ENCODE peak calls at places on chromosomes 6 and 20, in five cellular contexts. One of them, this sample, is unnamed.

GRCh38 chr20:1334761-1335160 is 5.8 kb upstream of the SDCBP2 start:
- DNase-seq in colonic mucosa: no peak
- DNase-seq in choroid plexus epithelial cell: no peak
- DNase-seq in left lung: no peak
- DNase-seq in heart right ventricle: no peak
- DNase-seq in this sample: peak

GRCh38 chr20:37816003-37816402 is 86.9 kb upstream of the VSTM2L start:
- DNase-seq in colonic mucosa: no peak
- DNase-seq in choroid plexus epithelial cell: no peak
- DNase-seq in left lung: no peak
- DNase-seq in heart right ventricle: no peak
- DNase-seq in this sample: no peak

GRCh38 chr6:107061125-107062020 is 33.4 kb downstream of the MTRES1 start:
- DNase-seq in colonic mucosa: no peak
- DNase-seq in choroid plexus epithelial cell: peak
- DNase-seq in left lung: no peak
- DNase-seq in heart right ventricle: no peak
- DNase-seq in this sample: peak

GRCh38 chr6:11277275-11278206 is 45.1 kb upstream of the NEDD9 start:
- DNase-seq in colonic mucosa: no peak
- DNase-seq in choroid plexus epithelial cell: peak
- DNase-seq in left lung: peak
- DNase-seq in heart right ventricle: no peak
- DNase-seq in this sample: peak

GRCh38 chr6:92790381-92790780 is 629.0 kb downstream of the EPHA7 start:
- DNase-seq in colonic mucosa: no peak
- DNase-seq in choroid plexus epithelial cell: no peak
- DNase-seq in left lung: no peak
- DNase-seq in heart right ventricle: no peak
- DNase-seq in this sample: peak

GRCh38 chr6:37324131-37325033 is 29.4 kb upstream of the RNF8 start:
- DNase-seq in colonic mucosa: no peak
- DNase-seq in choroid plexus epithelial cell: peak
- DNase-seq in left lung: no peak
- DNase-seq in heart right ventricle: no peak
- DNase-seq in this sample: no peak

GRCh38 chr20:24070679-24071078 is 82.1 kb upstream of the GGTLC1 start:
- DNase-seq in colonic mucosa: no peak
- DNase-seq in choroid plexus epithelial cell: no peak
- DNase-seq in left lung: no peak
- DNase-seq in heart right ventricle: no peak
- DNase-seq in this sample: no peak

GRCh38 chr20:13868331-13868730 is 83.5 kb downstream of the NDUFAF5 start:
- DNase-seq in colonic mucosa: no peak
- DNase-seq in choroid plexus epithelial cell: peak
- DNase-seq in left lung: peak
- DNase-seq in heart right ventricle: no peak
- DNase-seq in this sample: no peak

GRCh38 chr20:40493551-40493950 is 195.5 kb downstream of the MAFB start:
- DNase-seq in colonic mucosa: no peak
- DNase-seq in choroid plexus epithelial cell: no peak
- DNase-seq in left lung: no peak
- DNase-seq in heart right ventricle: no peak
- DNase-seq in this sample: no peak

GRCh38 chr6:166786704-166787293 is 159.7 kb upstream of the RPS6KA2 start:
- DNase-seq in colonic mucosa: peak
- DNase-seq in choroid plexus epithelial cell: peak
- DNase-seq in left lung: no peak
- DNase-seq in heart right ventricle: peak
- DNase-seq in this sample: peak

GRCh38 chr20:53023717-53024116 is 51.6 kb downstream of the TSHZ2 start:
- DNase-seq in colonic mucosa: no peak
- DNase-seq in choroid plexus epithelial cell: no peak
- DNase-seq in left lung: no peak
- DNase-seq in heart right ventricle: no peak
- DNase-seq in this sample: no peak

GRCh38 chr6:1735239-1735803 is 125.6 kb downstream of the FOXC1 start:
- DNase-seq in colonic mucosa: peak
- DNase-seq in choroid plexus epithelial cell: no peak
- DNase-seq in left lung: no peak
- DNase-seq in heart right ventricle: no peak
- DNase-seq in this sample: no peak

GRCh38 chr20:49669601-49670189 is 44.0 kb downstream of the B4GALT5 start:
- DNase-seq in colonic mucosa: no peak
- DNase-seq in choroid plexus epithelial cell: no peak
- DNase-seq in left lung: no peak
- DNase-seq in heart right ventricle: no peak
- DNase-seq in this sample: peak

GRCh38 chr6:32945106-32945761 is 4.4 kb upstream of the HLA-DMB start:
- DNase-seq in colonic mucosa: peak
- DNase-seq in choroid plexus epithelial cell: no peak
- DNase-seq in left lung: no peak
- DNase-seq in heart right ventricle: no peak
- DNase-seq in this sample: peak

GRCh38 chr20:20520776-20521175 is 152.9 kb downstream of the INSM1 start:
- DNase-seq in colonic mucosa: no peak
- DNase-seq in choroid plexus epithelial cell: peak
- DNase-seq in left lung: no peak
- DNase-seq in heart right ventricle: no peak
- DNase-seq in this sample: no peak

GRCh38 chr20:4904127-4904860 is 97.0 kb downstream of the SLC23A2 start:
- DNase-seq in colonic mucosa: no peak
- DNase-seq in choroid plexus epithelial cell: no peak
- DNase-seq in left lung: no peak
- DNase-seq in heart right ventricle: no peak
- DNase-seq in this sample: no peak

GRCh38 chr6:134123666-134124208 is 71.3 kb upstream of the SLC2A12 start:
- DNase-seq in colonic mucosa: no peak
- DNase-seq in choroid plexus epithelial cell: peak
- DNase-seq in left lung: no peak
- DNase-seq in heart right ventricle: no peak
- DNase-seq in this sample: peak

GRCh38 chr20:46435146-46435545 is 28.7 kb upstream of the ELMO2 start:
- DNase-seq in colonic mucosa: no peak
- DNase-seq in choroid plexus epithelial cell: no peak
- DNase-seq in left lung: no peak
- DNase-seq in heart right ventricle: no peak
- DNase-seq in this sample: no peak

GRCh38 chr6:140636237-140636636 is 1261.8 kb upstream of the CITED2 start:
- DNase-seq in colonic mucosa: no peak
- DNase-seq in choroid plexus epithelial cell: no peak
- DNase-seq in left lung: no peak
- DNase-seq in heart right ventricle: no peak
- DNase-seq in this sample: peak

GRCh38 chr6:11212625-11213024 is 19.8 kb downstream of the NEDD9 start:
- DNase-seq in colonic mucosa: no peak
- DNase-seq in choroid plexus epithelial cell: peak
- DNase-seq in left lung: peak
- DNase-seq in heart right ventricle: peak
- DNase-seq in this sample: no peak

GRCh38 chr6:69974193-69974592 is 107.8 kb downstream of the COL19A1 start:
- DNase-seq in colonic mucosa: no peak
- DNase-seq in choroid plexus epithelial cell: peak
- DNase-seq in left lung: no peak
- DNase-seq in heart right ventricle: peak
- DNase-seq in this sample: no peak

GRCh38 chr6:90870561-90870960 is 283.7 kb upstream of the MAP3K7 start:
- DNase-seq in colonic mucosa: no peak
- DNase-seq in choroid plexus epithelial cell: no peak
- DNase-seq in left lung: no peak
- DNase-seq in heart right ventricle: no peak
- DNase-seq in this sample: no peak

GRCh38 chr6:63504777-63505384 is 67.4 kb upstream of the LOC128125822 start:
- DNase-seq in colonic mucosa: no peak
- DNase-seq in choroid plexus epithelial cell: no peak
- DNase-seq in left lung: no peak
- DNase-seq in heart right ventricle: no peak
- DNase-seq in this sample: peak

GRCh38 chr6:63509652-63510352 is 62.5 kb upstream of the LOC128125822 start:
- DNase-seq in colonic mucosa: peak
- DNase-seq in choroid plexus epithelial cell: peak
- DNase-seq in left lung: peak
- DNase-seq in heart right ventricle: peak
- DNase-seq in this sample: peak

GRCh38 chr6:63510353-63510686 is 62.0 kb upstream of the LOC128125822 start:
- DNase-seq in colonic mucosa: no peak
- DNase-seq in choroid plexus epithelial cell: no peak
- DNase-seq in left lung: no peak
- DNase-seq in heart right ventricle: no peak
- DNase-seq in this sample: no peak

GRCh38 chr6:63510786-63511185 is 61.5 kb upstream of the LOC128125822 start:
- DNase-seq in colonic mucosa: no peak
- DNase-seq in choroid plexus epithelial cell: no peak
- DNase-seq in left lung: no peak
- DNase-seq in heart right ventricle: no peak
- DNase-seq in this sample: no peak

DNA sequence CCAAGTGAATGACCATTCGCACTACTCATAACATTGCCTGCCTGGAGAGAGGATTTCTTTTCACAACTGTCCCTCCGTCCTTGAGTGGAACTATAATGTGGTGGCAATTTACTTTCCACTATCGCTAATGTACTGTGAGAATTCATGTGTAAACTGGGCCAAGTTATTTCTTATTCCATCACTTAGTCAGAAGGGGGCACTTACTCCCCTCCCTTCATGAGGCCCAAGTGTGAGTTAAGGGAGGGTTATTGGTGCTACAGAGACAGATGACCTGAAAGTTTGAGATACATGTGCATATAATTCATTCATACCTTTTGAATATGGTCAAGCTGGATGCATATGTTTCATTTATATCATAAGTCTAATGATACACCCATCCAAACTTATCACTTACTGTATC is 65.2 kb upstream of the LOC128125822 start:
- DNase-seq in colonic mucosa: no peak
- DNase-seq in choroid plexus epithelial cell: no peak
- DNase-seq in left lung: no peak
- DNase-seq in heart right ventricle: no peak
- DNase-seq in this sample: peak
- TF ChIP-seq CTCF in colonic mucosa: no peak
- TF ChIP-seq CTCF in choroid plexus epithelial cell: peak
- TF ChIP-seq CTCF in left lung: no peak
- TF ChIP-seq CTCF in heart right ventricle: no peak
- TF ChIP-seq CTCF in this sample: no peak

GRCh38 chr20:32535316-32535952 is 49.7 kb downstream of the NOL4L start:
- DNase-seq in colonic mucosa: no peak
- DNase-seq in choroid plexus epithelial cell: no peak
- DNase-seq in left lung: no peak
- DNase-seq in heart right ventricle: no peak
- DNase-seq in this sample: no peak
- H3K4me3 ChIP-seq in colonic mucosa: peak
- H3K4me3 ChIP-seq in choroid plexus epithelial cell: no peak
- H3K4me3 ChIP-seq in left lung: peak
- H3K4me3 ChIP-seq in heart right ventricle: peak
- H3K4me3 ChIP-seq in this sample: peak

DNA sequence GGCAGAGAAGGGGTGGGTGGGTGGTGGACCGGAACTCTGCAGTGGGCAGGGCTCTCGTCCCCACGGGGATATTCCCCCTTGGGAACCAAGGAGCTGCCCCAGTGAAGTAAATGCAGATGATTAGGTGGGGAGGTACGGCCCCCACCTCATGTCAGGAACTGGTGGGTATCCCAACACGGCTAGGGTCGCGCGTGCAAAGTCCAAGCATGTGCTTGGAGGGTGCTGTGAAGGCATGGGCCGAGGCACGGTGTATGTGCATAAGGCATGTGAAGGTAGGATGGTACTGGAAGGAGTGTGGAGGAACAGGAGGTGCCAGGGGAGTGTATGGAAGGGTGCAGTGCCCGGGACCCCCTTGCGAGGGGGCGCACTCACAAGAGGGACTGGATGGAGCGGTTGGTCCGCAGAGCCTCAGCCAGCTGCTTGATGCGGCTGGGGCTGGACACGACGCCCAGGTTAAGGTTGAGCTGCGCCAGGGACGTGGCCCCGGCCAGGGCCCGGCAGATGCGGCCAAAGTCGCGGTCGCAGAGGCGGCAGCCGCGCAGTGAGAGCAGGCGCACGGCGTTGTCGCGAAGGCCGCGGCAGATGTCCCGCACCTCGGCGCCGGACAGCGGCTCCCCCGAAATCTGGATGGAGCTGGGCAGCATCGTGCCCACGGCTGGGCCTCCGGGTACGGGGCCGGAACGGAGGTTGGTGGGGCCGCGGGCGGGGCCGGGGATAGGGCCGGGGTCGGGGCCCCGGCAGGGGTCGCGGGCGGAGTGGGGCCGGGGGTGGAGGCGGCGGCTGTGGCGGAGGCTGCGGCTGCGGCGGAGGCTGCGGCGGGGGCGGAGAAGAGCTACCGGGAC is 783 bp downstream of the LRRC73 start:
- DNase-seq in colonic mucosa: no peak
- DNase-seq in choroid plexus epithelial cell: no peak
- DNase-seq in left lung: no peak
- DNase-seq in heart right ventricle: no peak
- DNase-seq in this sample: no peak
- TF ChIP-seq CTCF in colonic mucosa: no peak
- TF ChIP-seq CTCF in choroid plexus epithelial cell: no peak
- TF ChIP-seq CTCF in left lung: no peak
- TF ChIP-seq CTCF in heart right ventricle: no peak
- TF ChIP-seq CTCF in this sample: peak

DNA sequence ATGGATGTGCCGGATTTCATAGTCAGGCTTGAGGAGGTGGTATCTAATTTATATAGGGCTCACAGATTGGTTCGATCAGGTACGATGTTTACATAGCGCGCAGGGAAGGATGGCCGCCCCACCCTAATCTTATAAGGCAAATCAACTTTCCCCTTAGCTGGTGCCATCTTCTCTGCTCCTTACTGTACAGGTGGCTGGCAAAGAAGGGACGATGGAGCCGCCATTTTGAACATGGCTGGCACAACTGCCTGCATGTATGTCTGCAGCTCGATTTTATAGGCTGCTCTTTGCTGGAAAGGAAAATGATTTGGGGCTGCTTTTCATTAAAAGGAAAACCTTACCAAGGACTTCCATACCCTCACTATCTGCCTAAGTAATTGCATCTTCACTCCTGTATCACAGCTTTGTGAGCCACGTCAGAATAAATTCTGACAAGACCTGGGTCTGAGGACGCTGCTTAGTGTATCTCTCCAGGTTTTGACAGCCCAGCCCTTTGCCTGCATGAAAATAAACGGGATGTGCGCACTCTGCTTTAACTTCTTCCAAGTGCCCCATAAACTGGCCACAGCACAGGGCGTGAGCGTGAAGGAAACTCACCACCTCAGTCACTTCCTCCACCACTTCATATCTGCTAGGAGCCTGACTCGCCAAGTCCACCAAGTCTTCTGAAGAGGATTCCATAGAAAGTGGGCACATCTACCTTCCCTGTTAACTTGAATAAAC is 109.4 kb upstream of the ARMC2 start:
- DNase-seq in colonic mucosa: peak
- DNase-seq in choroid plexus epithelial cell: no peak
- DNase-seq in left lung: no peak
- DNase-seq in heart right ventricle: no peak
- DNase-seq in this sample: no peak
- H3K4me3 ChIP-seq in colonic mucosa: no peak
- H3K4me3 ChIP-seq in choroid plexus epithelial cell: no peak
- H3K4me3 ChIP-seq in left lung: no peak
- H3K4me3 ChIP-seq in heart right ventricle: no peak
- H3K4me3 ChIP-seq in this sample: no peak

GRCh38 chr6:89299451-89299850 is 15.6 kb downstream of the GABRR2 start:
- DNase-seq in colonic mucosa: no peak
- DNase-seq in choroid plexus epithelial cell: no peak
- DNase-seq in left lung: no peak
- DNase-seq in heart right ventricle: no peak
- DNase-seq in this sample: no peak
- TF ChIP-seq CTCF in colonic mucosa: no peak
- TF ChIP-seq CTCF in choroid plexus epithelial cell: peak
- TF ChIP-seq CTCF in left lung: no peak
- TF ChIP-seq CTCF in heart right ventricle: no peak
- TF ChIP-seq CTCF in this sample: no peak

GRCh38 chr6:52390361-52390727 is 28.4 kb downstream of the PAQR8 start:
- DNase-seq in colonic mucosa: peak
- DNase-seq in choroid plexus epithelial cell: peak
- DNase-seq in left lung: no peak
- DNase-seq in heart right ventricle: no peak
- DNase-seq in this sample: peak
- H3K4me3 ChIP-seq in colonic mucosa: no peak
- H3K4me3 ChIP-seq in choroid plexus epithelial cell: no peak
- H3K4me3 ChIP-seq in left lung: no peak
- H3K4me3 ChIP-seq in heart right ventricle: no peak
- H3K4me3 ChIP-seq in this sample: peak